ENCODE peak calls at places on chromosomes 6 and 20, in nine cellular contexts. A is psoas muscle, O is foreskin fibroblast, F is AG09309, L is GM10248, R is GM20000, Y is endothelial cell, V is cardiac muscle cell, P is prostate gland. D is an unnamed sample.
A peak's percentile ranks its signal among the peaks of the same experiment; 100 is the strongest.

GRCh38 chr20:1225729-1226313 is at the start of gene RAD21L1:
- DNase-seq in A (peak; percentile 83), O (peak; percentile 59), F (no peak), L (peak; percentile 95), R (peak; percentile 96), Y (peak; percentile 93), V (peak; percentile 88), P (peak; percentile 70), D (peak; percentile 50)

GRCh38 chr20:58524814-58525213 is 9.6 kb upstream of the APCDD1L start:
- DNase-seq in A (no peak), O (peak; percentile 32), F (no peak), L (no peak), R (no peak), Y (no peak), V (no peak), P (no peak), D (no peak)

GRCh38 chr6:90468080-90468479 is 118.8 kb downstream of the MAP3K7 start:
- DNase-seq in A (no peak), O (no peak), F (no peak), L (no peak), R (no peak), Y (no peak), V (no peak), P (no peak), D (no peak)

GRCh38 chr6:30570263-30570662 is 979 bp upstream of the ABCF1 start:
- DNase-seq in A (no peak), O (no peak), F (no peak), L (no peak), R (no peak), Y (no peak), V (no peak), P (no peak), D (no peak)

GRCh38 chr6:156645106-156645505 is 132.1 kb upstream of the ARID1B start:
- DNase-seq in A (no peak), O (no peak), F (peak; percentile 7), L (no peak), R (no peak), Y (no peak), V (no peak), P (no peak), D (no peak)

GRCh38 chr6:26140254-26140966 is 53.2 kb downstream of the HFE start:
- DNase-seq in A (no peak), O (no peak), F (no peak), L (no peak), R (no peak), Y (no peak), V (no peak), P (no peak), D (no peak)

GRCh38 chr6:137272403-137272802 is 53.2 kb upstream of the IFNGR1 start:
- DNase-seq in A (no peak), O (peak; percentile 6), F (no peak), L (no peak), R (no peak), Y (no peak), V (no peak), P (no peak), D (no peak)

GRCh38 chr20:13816757-13817156 is 31.9 kb downstream of the NDUFAF5 start:
- DNase-seq in A (no peak), O (no peak), F (no peak), L (no peak), R (no peak), Y (no peak), V (no peak), P (no peak), D (no peak)

GRCh38 chr6:157966990-157967389 is 14.7 kb upstream of the SYNJ2 start:
- DNase-seq in A (no peak), O (no peak), F (no peak), L (no peak), R (no peak), Y (no peak), V (no peak), P (no peak), D (no peak)

GRCh38 chr20:31860431-31861345 is 9.6 kb downstream of the DUSP15 start:
- DNase-seq in A (no peak), O (no peak), F (no peak), L (no peak), R (no peak), Y (no peak), V (peak; percentile 51), P (peak; percentile 40), D (no peak)

GRCh38 chr6:97114645-97115044 is 168.4 kb downstream of the MMS22L start:
- DNase-seq in A (no peak), O (no peak), F (no peak), L (no peak), R (no peak), Y (no peak), V (no peak), P (no peak), D (no peak)

GRCh38 chr6:97123112-97123511 is 159.9 kb downstream of the MMS22L start:
- DNase-seq in A (no peak), O (no peak), F (no peak), L (no peak), R (no peak), Y (no peak), V (no peak), P (no peak), D (no peak)

GRCh38 chr6:97120511-97120910 is 162.5 kb downstream of the MMS22L start:
- DNase-seq in A (no peak), O (no peak), F (no peak), L (no peak), R (no peak), Y (no peak), V (no peak), P (no peak), D (no peak)
- TF ChIP-seq CTCF in A (no peak), O (no peak), F (no peak), L (no peak), R (no peak), Y (no peak), V (no peak), P (no peak), D (no peak)

GRCh38 chr20:62155428-62156253 is 12.1 kb downstream of the SS18L1 start:
- DNase-seq in A (no peak), O (no peak), F (no peak), L (no peak), R (no peak), Y (no peak), V (no peak), P (no peak), D (no peak)
- TF ChIP-seq CTCF in A (no peak), O (no peak), F (no peak), L (no peak), R (no peak), Y (no peak), V (no peak), P (no peak), D (no peak)

GRCh38 chr6:89372506-89372901 is 20.0 kb upstream of the UBE2J1 start:
- DNase-seq in A (no peak), O (no peak), F (no peak), L (peak; percentile 32), R (peak; percentile 25), Y (no peak), V (no peak), P (no peak), D (no peak)

GRCh38 chr6:89378628-89379027 is 26.1 kb upstream of the UBE2J1 start:
- DNase-seq in A (no peak), O (no peak), F (no peak), L (no peak), R (no peak), Y (no peak), V (no peak), P (no peak), D (no peak)

GRCh38 chr6:89375902-89376301 is 23.4 kb upstream of the UBE2J1 start:
- DNase-seq in A (no peak), O (no peak), F (no peak), L (no peak), R (no peak), Y (no peak), V (no peak), P (no peak), D (no peak)

GRCh38 chr6:89371849-89372505 is 19.5 kb upstream of the UBE2J1 start:
- DNase-seq in A (peak; percentile 77), O (peak; percentile 45), F (no peak), L (peak; percentile 75), R (peak; percentile 73), Y (peak; percentile 85), V (peak; percentile 82), P (peak; percentile 49), D (peak; percentile 70)

GRCh38 chr6:89375427-89375868 is 22.9 kb upstream of the UBE2J1 start:
- DNase-seq in A (peak; percentile 61), O (no peak), F (no peak), L (peak; percentile 49), R (peak; percentile 34), Y (peak; percentile 61), V (peak; percentile 82), P (peak; percentile 13), D (peak; percentile 74)
- TF ChIP-seq CTCF in A (peak; percentile 55), O (peak; percentile 12), F (no peak), L (peak; percentile 47), R (peak; percentile 40), Y (peak; percentile 25), V (no peak), P (no peak), D (peak; percentile 77)

GRCh38 chr6:45554596-45554995 is 176.9 kb upstream of the SUPT3H start:
- DNase-seq in A (no peak), O (no peak), F (no peak), L (no peak), R (no peak), Y (no peak), V (no peak), P (no peak), D (no peak)

GRCh38 chr6:45555981-45556771 is 178.4 kb upstream of the SUPT3H start:
- DNase-seq in A (no peak), O (peak; percentile 76), F (no peak), L (no peak), R (no peak), Y (no peak), V (no peak), P (peak; percentile 19), D (no peak)

GRCh38 chr6:45557454-45557853 is 179.7 kb upstream of the SUPT3H start:
- DNase-seq in A (no peak), O (no peak), F (no peak), L (no peak), R (no peak), Y (no peak), V (no peak), P (no peak), D (no peak)

GRCh38 chr6:45556828-45557227 is 179.1 kb upstream of the SUPT3H start:
- DNase-seq in A (no peak), O (no peak), F (no peak), L (no peak), R (no peak), Y (no peak), V (no peak), P (no peak), D (no peak)

DNA sequence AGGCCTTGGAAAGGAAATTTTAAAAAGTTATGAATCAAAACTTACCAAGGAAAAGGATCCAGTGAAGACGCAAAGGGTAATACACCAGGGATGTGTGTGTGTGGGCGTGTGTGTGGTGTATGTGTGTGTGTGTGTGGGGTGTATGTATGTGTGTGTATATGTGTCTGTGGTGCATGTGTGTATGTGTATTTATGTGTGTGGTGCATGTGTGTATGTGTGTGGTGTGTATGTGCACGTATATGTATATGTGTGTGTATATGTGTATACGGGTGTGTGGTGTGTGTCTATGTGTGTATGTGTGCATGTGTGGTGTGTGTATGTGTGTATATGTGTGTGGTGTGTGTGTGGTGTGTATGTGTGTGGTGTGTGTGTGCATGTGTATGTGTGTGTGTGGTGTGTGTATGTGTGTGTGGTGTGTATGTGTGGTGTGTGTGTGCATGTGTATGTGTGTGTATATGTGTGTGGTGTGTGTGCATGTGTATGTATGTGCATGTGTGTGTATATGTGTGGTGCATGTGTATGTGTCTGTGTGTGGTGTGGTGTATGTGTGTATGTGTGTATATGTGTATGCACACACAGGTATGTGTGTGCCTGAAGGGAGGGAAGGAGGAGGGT is 176.1 kb upstream of the SUPT3H start:
- DNase-seq in A (no peak), O (no peak), F (no peak), L (no peak), R (no peak), Y (no peak), V (no peak), P (no peak), D (no peak)
- TF ChIP-seq CTCF in A (no peak), O (no peak), F (no peak), L (no peak), R (no peak), Y (no peak), V (no peak), P (no peak), D (no peak)